ENCODE peak calls at places on chromosomes 4 and X, in eight cellular contexts. One of them, this sample, is unnamed.

GRCh38 chrX:81875800-81876199 is 673.9 kb downstream of the SH3BGRL start:
- DNase-seq in HAP-1: no peak
- DNase-seq in SK-N-SH: no peak
- DNase-seq in Caco-2: no peak
- DNase-seq in CD8-positive, alpha-beta memory T cell: no peak
- DNase-seq in AG09309: no peak
- DNase-seq in aorta: no peak
- DNase-seq in ascending aorta: no peak
- DNase-seq in this sample: no peak

GRCh38 chr4:25308761-25309160 is 3.8 kb upstream of the ZCCHC4 start:
- DNase-seq in HAP-1: no peak
- DNase-seq in SK-N-SH: no peak
- DNase-seq in Caco-2: no peak
- DNase-seq in CD8-positive, alpha-beta memory T cell: no peak
- DNase-seq in AG09309: no peak
- DNase-seq in aorta: no peak
- DNase-seq in ascending aorta: no peak
- DNase-seq in this sample: no peak

GRCh38 chrX:2714551-2714950 is 23.5 kb downstream of the CD99 start:
- DNase-seq in HAP-1: no peak
- DNase-seq in SK-N-SH: no peak
- DNase-seq in Caco-2: no peak
- DNase-seq in CD8-positive, alpha-beta memory T cell: no peak
- DNase-seq in AG09309: no peak
- DNase-seq in aorta: no peak
- DNase-seq in ascending aorta: no peak
- DNase-seq in this sample: no peak

GRCh38 chrX:68945603-68946228 is 116.9 kb downstream of the EFNB1 start:
- DNase-seq in HAP-1: peak
- DNase-seq in SK-N-SH: no peak
- DNase-seq in Caco-2: no peak
- DNase-seq in CD8-positive, alpha-beta memory T cell: no peak
- DNase-seq in AG09309: no peak
- DNase-seq in aorta: no peak
- DNase-seq in ascending aorta: no peak
- DNase-seq in this sample: no peak

GRCh38 chr4:157999723-158000122 is 173.1 kb downstream of the GASK1B start:
- DNase-seq in HAP-1: no peak
- DNase-seq in SK-N-SH: no peak
- DNase-seq in Caco-2: no peak
- DNase-seq in CD8-positive, alpha-beta memory T cell: no peak
- DNase-seq in AG09309: no peak
- DNase-seq in aorta: no peak
- DNase-seq in ascending aorta: no peak
- DNase-seq in this sample: no peak

GRCh38 chrX:16671005-16671404 is 21.0 kb downstream of the S100G start:
- DNase-seq in HAP-1: peak
- DNase-seq in SK-N-SH: peak
- DNase-seq in Caco-2: no peak
- DNase-seq in CD8-positive, alpha-beta memory T cell: no peak
- DNase-seq in AG09309: no peak
- DNase-seq in aorta: no peak
- DNase-seq in ascending aorta: no peak
- DNase-seq in this sample: peak

GRCh38 chr4:76764251-76764650 is 133.7 kb downstream of the SOWAHB start:
- DNase-seq in HAP-1: no peak
- DNase-seq in SK-N-SH: no peak
- DNase-seq in Caco-2: no peak
- DNase-seq in CD8-positive, alpha-beta memory T cell: no peak
- DNase-seq in AG09309: no peak
- DNase-seq in aorta: no peak
- DNase-seq in ascending aorta: no peak
- DNase-seq in this sample: no peak

GRCh38 chrX:53768451-53769246 is 82.1 kb upstream of the HUWE1 start:
- DNase-seq in HAP-1: no peak
- DNase-seq in SK-N-SH: no peak
- DNase-seq in Caco-2: no peak
- DNase-seq in CD8-positive, alpha-beta memory T cell: no peak
- DNase-seq in AG09309: no peak
- DNase-seq in aorta: no peak
- DNase-seq in ascending aorta: no peak
- DNase-seq in this sample: no peak

GRCh38 chrX:151985955-151986354 is 11.5 kb upstream of the GABRE start:
- DNase-seq in HAP-1: no peak
- DNase-seq in SK-N-SH: no peak
- DNase-seq in Caco-2: no peak
- DNase-seq in CD8-positive, alpha-beta memory T cell: no peak
- DNase-seq in AG09309: no peak
- DNase-seq in aorta: no peak
- DNase-seq in ascending aorta: no peak
- DNase-seq in this sample: peak

GRCh38 chr4:144562019-144562740 is 83.8 kb upstream of the HHIP start:
- DNase-seq in HAP-1: no peak
- DNase-seq in SK-N-SH: no peak
- DNase-seq in Caco-2: no peak
- DNase-seq in CD8-positive, alpha-beta memory T cell: no peak
- DNase-seq in AG09309: no peak
- DNase-seq in aorta: no peak
- DNase-seq in ascending aorta: no peak
- DNase-seq in this sample: no peak

GRCh38 chr4:185018834-185019450 is 652 bp downstream of the HELT start:
- DNase-seq in HAP-1: no peak
- DNase-seq in SK-N-SH: peak
- DNase-seq in Caco-2: no peak
- DNase-seq in CD8-positive, alpha-beta memory T cell: no peak
- DNase-seq in AG09309: no peak
- DNase-seq in aorta: no peak
- DNase-seq in ascending aorta: no peak
- DNase-seq in this sample: no peak

GRCh38 chr4:26860922-26861433 is 337 bp downstream of the STIM2 start:
- DNase-seq in HAP-1: peak
- DNase-seq in SK-N-SH: peak
- DNase-seq in Caco-2: peak
- DNase-seq in CD8-positive, alpha-beta memory T cell: no peak
- DNase-seq in AG09309: no peak
- DNase-seq in aorta: peak
- DNase-seq in ascending aorta: no peak
- DNase-seq in this sample: no peak
- H3K4me3 ChIP-seq in HAP-1: peak
- H3K4me3 ChIP-seq in SK-N-SH: peak
- H3K4me3 ChIP-seq in Caco-2: peak
- H3K4me3 ChIP-seq in CD8-positive, alpha-beta memory T cell: peak
- H3K4me3 ChIP-seq in AG09309: peak
- H3K4me3 ChIP-seq in aorta: peak
- H3K4me3 ChIP-seq in ascending aorta: peak
- H3K4me3 ChIP-seq in this sample: peak

GRCh38 chr4:166972071-166972470 is 262.2 kb downstream of the SPOCK3 start:
- DNase-seq in HAP-1: no peak
- DNase-seq in SK-N-SH: no peak
- DNase-seq in Caco-2: no peak
- DNase-seq in CD8-positive, alpha-beta memory T cell: no peak
- DNase-seq in AG09309: no peak
- DNase-seq in aorta: no peak
- DNase-seq in ascending aorta: no peak
- DNase-seq in this sample: no peak
- H3K4me3 ChIP-seq in HAP-1: no peak
- H3K4me3 ChIP-seq in SK-N-SH: no peak
- H3K4me3 ChIP-seq in Caco-2: no peak
- H3K4me3 ChIP-seq in CD8-positive, alpha-beta memory T cell: no peak
- H3K4me3 ChIP-seq in AG09309: no peak
- H3K4me3 ChIP-seq in aorta: no peak
- H3K4me3 ChIP-seq in ascending aorta: no peak
- H3K4me3 ChIP-seq in this sample: no peak

DNA sequence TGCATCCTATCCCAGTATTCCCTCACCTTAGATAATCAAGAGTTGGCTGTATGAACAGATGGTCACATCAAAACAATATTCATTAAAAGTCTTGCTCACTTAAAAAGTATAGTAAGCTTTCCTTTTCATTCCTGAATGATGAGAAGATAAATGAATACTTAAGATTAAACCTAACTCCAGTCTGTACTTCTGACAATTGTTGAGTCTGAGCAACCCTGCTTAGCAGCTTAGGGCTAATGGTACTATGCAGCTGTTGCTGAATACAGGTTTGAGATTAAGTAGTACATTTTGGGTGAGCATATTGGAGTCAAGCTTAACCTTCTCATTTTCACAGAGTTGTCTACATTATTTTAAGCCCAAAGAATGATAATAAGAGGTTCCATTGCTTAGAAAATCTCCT is 121.7 kb upstream of the ETNPPL start:
- DNase-seq in HAP-1: no peak
- DNase-seq in SK-N-SH: no peak
- DNase-seq in Caco-2: no peak
- DNase-seq in CD8-positive, alpha-beta memory T cell: no peak
- DNase-seq in AG09309: no peak
- DNase-seq in aorta: no peak
- DNase-seq in ascending aorta: no peak
- DNase-seq in this sample: no peak
- H3K4me3 ChIP-seq in HAP-1: no peak
- H3K4me3 ChIP-seq in SK-N-SH: no peak
- H3K4me3 ChIP-seq in Caco-2: no peak
- H3K4me3 ChIP-seq in CD8-positive, alpha-beta memory T cell: no peak
- H3K4me3 ChIP-seq in AG09309: no peak
- H3K4me3 ChIP-seq in aorta: no peak
- H3K4me3 ChIP-seq in ascending aorta: no peak
- H3K4me3 ChIP-seq in this sample: no peak

DNA sequence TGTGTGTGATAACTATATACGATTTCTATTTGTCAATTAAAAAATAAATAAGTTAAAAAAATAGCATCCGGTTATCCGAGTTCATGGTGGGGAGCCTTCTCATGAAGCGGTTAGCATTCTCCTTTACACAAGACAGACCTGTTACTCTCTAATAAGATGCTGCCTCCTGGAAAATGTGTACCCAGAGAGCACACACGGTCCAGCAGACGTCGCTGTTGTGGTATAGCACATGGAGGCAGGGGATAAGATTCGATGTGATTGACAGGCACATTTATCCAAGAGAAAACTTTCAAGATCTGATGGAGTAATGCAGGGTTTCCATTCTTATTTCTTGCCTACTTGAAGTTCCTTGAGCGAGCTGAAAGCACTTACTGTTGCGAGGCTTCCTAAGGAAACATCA is 62.7 kb upstream of the STS start:
- DNase-seq in HAP-1: no peak
- DNase-seq in SK-N-SH: no peak
- DNase-seq in Caco-2: no peak
- DNase-seq in CD8-positive, alpha-beta memory T cell: no peak
- DNase-seq in AG09309: no peak
- DNase-seq in aorta: no peak
- DNase-seq in ascending aorta: no peak
- DNase-seq in this sample: no peak
- H3K4me3 ChIP-seq in HAP-1: no peak
- H3K4me3 ChIP-seq in SK-N-SH: no peak
- H3K4me3 ChIP-seq in Caco-2: no peak
- H3K4me3 ChIP-seq in CD8-positive, alpha-beta memory T cell: no peak
- H3K4me3 ChIP-seq in AG09309: no peak
- H3K4me3 ChIP-seq in aorta: no peak
- H3K4me3 ChIP-seq in ascending aorta: no peak
- H3K4me3 ChIP-seq in this sample: no peak

GRCh38 chr4:85127653-85128052 is 161.2 kb upstream of the WDFY3 start:
- DNase-seq in HAP-1: peak
- DNase-seq in SK-N-SH: peak
- DNase-seq in Caco-2: peak
- DNase-seq in CD8-positive, alpha-beta memory T cell: no peak
- DNase-seq in AG09309: no peak
- DNase-seq in aorta: no peak
- DNase-seq in ascending aorta: no peak
- DNase-seq in this sample: no peak

GRCh38 chr4:85125688-85126087 is 159.2 kb upstream of the WDFY3 start:
- DNase-seq in HAP-1: no peak
- DNase-seq in SK-N-SH: no peak
- DNase-seq in Caco-2: no peak
- DNase-seq in CD8-positive, alpha-beta memory T cell: no peak
- DNase-seq in AG09309: no peak
- DNase-seq in aorta: no peak
- DNase-seq in ascending aorta: no peak
- DNase-seq in this sample: no peak

GRCh38 chr4:85126991-85127591 is 160.6 kb upstream of the WDFY3 start:
- DNase-seq in HAP-1: no peak
- DNase-seq in SK-N-SH: no peak
- DNase-seq in Caco-2: no peak
- DNase-seq in CD8-positive, alpha-beta memory T cell: no peak
- DNase-seq in AG09309: no peak
- DNase-seq in aorta: no peak
- DNase-seq in ascending aorta: no peak
- DNase-seq in this sample: peak

GRCh38 chr4:85132117-85132516 is 165.6 kb upstream of the WDFY3 start:
- DNase-seq in HAP-1: no peak
- DNase-seq in SK-N-SH: no peak
- DNase-seq in Caco-2: no peak
- DNase-seq in CD8-positive, alpha-beta memory T cell: no peak
- DNase-seq in AG09309: no peak
- DNase-seq in aorta: no peak
- DNase-seq in ascending aorta: no peak
- DNase-seq in this sample: no peak

DNA sequence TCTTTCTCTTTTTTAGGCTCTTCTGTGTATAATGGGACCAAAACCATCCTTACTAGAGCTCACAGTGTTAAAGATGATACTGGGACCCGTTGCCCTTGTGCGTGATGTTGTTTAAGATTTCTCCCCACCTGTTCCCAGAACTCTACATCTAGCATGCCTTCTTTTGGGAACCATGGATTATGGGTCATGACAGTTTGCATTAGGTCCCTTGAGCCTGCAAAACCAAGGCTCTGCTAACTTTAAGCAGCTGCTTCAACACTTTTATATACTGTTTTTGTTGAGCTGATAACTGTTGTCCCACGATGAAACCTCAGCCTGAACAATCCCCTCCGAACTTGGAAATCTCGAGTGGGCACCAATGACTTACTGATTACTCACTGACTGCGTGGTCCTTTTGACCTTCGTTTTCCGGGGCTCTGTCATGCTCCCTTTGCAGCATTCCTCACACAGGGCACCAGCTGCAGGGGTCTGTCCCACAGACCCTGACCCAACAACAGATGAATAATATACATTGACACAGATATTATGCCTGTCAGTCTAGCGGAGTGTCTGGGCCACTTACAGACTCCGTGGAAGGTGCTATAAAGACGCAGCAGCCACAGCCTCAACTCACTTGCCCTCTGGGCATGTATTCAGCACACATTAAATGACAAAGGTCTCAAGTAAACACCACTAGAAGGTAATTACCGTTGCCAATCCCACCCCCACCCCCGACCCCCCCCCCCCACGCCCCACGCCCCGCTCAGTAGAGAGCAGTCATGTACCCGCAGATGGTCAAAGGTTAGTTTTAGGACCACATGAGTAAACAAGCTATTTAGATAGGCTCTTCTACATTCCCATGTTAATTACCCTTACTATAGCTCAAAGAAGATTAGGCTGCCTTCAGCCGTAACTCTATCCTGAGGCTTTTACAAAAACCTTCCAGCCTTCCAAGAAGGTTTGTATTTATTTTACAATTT is 162.0 kb upstream of the WDFY3 start:
- DNase-seq in HAP-1: peak
- DNase-seq in SK-N-SH: no peak
- DNase-seq in Caco-2: no peak
- DNase-seq in CD8-positive, alpha-beta memory T cell: no peak
- DNase-seq in AG09309: no peak
- DNase-seq in aorta: no peak
- DNase-seq in ascending aorta: no peak
- DNase-seq in this sample: peak
- H3K4me3 ChIP-seq in HAP-1: no peak
- H3K4me3 ChIP-seq in SK-N-SH: no peak
- H3K4me3 ChIP-seq in Caco-2: no peak
- H3K4me3 ChIP-seq in CD8-positive, alpha-beta memory T cell: no peak
- H3K4me3 ChIP-seq in AG09309: no peak
- H3K4me3 ChIP-seq in aorta: no peak
- H3K4me3 ChIP-seq in ascending aorta: no peak
- H3K4me3 ChIP-seq in this sample: no peak